ENCODE peak calls at places on chromosomes 6 and 20, in eight cellular contexts. E, C, Q, Y, T, J, X and M are unnamed samples.

GRCh38 chr20:18443841-18444240 is 23.0 kb downstream of the DZANK1 start:
- DNase-seq in E (no peak), C (no peak), Q (peak), Y (peak), T (no peak), J (no peak), X (no peak), M (no peak)

GRCh38 chr20:24802286-24802820 is 146.7 kb upstream of the CST7 start:
- DNase-seq in E (no peak), C (no peak), Q (no peak), Y (no peak), T (no peak), J (no peak), X (no peak), M (no peak)

GRCh38 chr20:63574156-63574828 is at the start of gene HELZ2:
- DNase-seq in E (peak), C (peak), Q (peak), Y (peak), T (peak), J (peak), X (no peak), M (no peak)

GRCh38 chr6:147204060-147204785 is at the start of gene STXBP5:
- DNase-seq in E (peak), C (peak), Q (peak), Y (peak), T (peak), J (peak), X (no peak), M (no peak)

GRCh38 chr6:84809504-84809903 is 45.1 kb upstream of the TBX18 start:
- DNase-seq in E (no peak), C (no peak), Q (no peak), Y (no peak), T (no peak), J (peak), X (no peak), M (no peak)

GRCh38 chr20:17771206-17772004 is 71.6 kb downstream of the BANF2 start:
- DNase-seq in E (no peak), C (peak), Q (no peak), Y (no peak), T (no peak), J (no peak), X (no peak), M (no peak)

GRCh38 chr6:2658788-2659187 is 91.9 kb downstream of the MYLK4 start:
- DNase-seq in E (no peak), C (no peak), Q (no peak), Y (peak), T (no peak), J (no peak), X (no peak), M (no peak)

GRCh38 chr20:47790032-47790965 is 5.0 kb upstream of the SULF2 start:
- DNase-seq in E (no peak), C (no peak), Q (peak), Y (peak), T (no peak), J (no peak), X (no peak), M (no peak)

GRCh38 chr6:111793711-111794111 is 79.5 kb downstream of the FYN start:
- DNase-seq in E (no peak), C (no peak), Q (peak), Y (no peak), T (no peak), J (no peak), X (no peak), M (no peak)

GRCh38 chr6:2563635-2564034 is 187.1 kb downstream of the MYLK4 start:
- DNase-seq in E (no peak), C (no peak), Q (no peak), Y (no peak), T (no peak), J (no peak), X (no peak), M (no peak)

GRCh38 chr20:3105256-3106137 is 21.0 kb upstream of the AVP start:
- DNase-seq in E (no peak), C (no peak), Q (no peak), Y (no peak), T (no peak), J (no peak), X (no peak), M (no peak)

GRCh38 chr6:36848658-36849441 is 9.6 kb upstream of the CPNE5 start:
- DNase-seq in E (no peak), C (peak), Q (peak), Y (no peak), T (no peak), J (peak), X (peak), M (no peak)

GRCh38 chr6:149302723-149303122 is 14.8 kb upstream of the TAB2 start:
- DNase-seq in E (no peak), C (no peak), Q (no peak), Y (no peak), T (no peak), J (no peak), X (no peak), M (no peak)

GRCh38 chr6:24660100-24660499 is 6.6 kb downstream of the TDP2 start:
- DNase-seq in E (no peak), C (no peak), Q (no peak), Y (no peak), T (no peak), J (no peak), X (no peak), M (no peak)

GRCh38 chr6:31701666-31702420 is 1.3 kb downstream of the ABHD16A start:
- DNase-seq in E (peak), C (no peak), Q (no peak), Y (peak), T (no peak), J (no peak), X (no peak), M (no peak)

GRCh38 chr6:117677553-117678131 is 2.4 kb downstream of the NUS1 start:
- DNase-seq in E (no peak), C (no peak), Q (peak), Y (peak), T (no peak), J (no peak), X (no peak), M (no peak)

GRCh38 chr6:42428326-42429041 is 23.2 kb downstream of the TRERF1 start:
- DNase-seq in E (no peak), C (no peak), Q (peak), Y (no peak), T (no peak), J (no peak), X (no peak), M (peak)